ENCODE peak calls at places on chromosomes 12 and 14, in seven cellular contexts. B is epithelial cell of proximal tubule; F is effector memory CD4-positive, alpha-beta T cell; T is mammary epithelial cell; O is uterus; Z is astrocyte of the spinal cord; N is sigmoid colon. X is an unnamed sample.

GRCh38 chr14:24851837-24852236 is 198.1 kb downstream of the STXBP6 start:
- DNase-seq in B (peak; percentile 44), F (no peak), T (no peak), O (no peak), Z (no peak), N (no peak), X (no peak)

GRCh38 chr14:35051796-35052195 is 5.7 kb downstream of the FAM177A1 start:
- DNase-seq in B (no peak), F (no peak), T (no peak), O (no peak), Z (peak; percentile 74), N (no peak), X (peak; percentile 29)

GRCh38 chr12:131381716-131382430 is 329.0 kb upstream of the SFSWAP start:
- DNase-seq in B (no peak), F (no peak), T (no peak), O (no peak), Z (no peak), N (peak; percentile 45), X (no peak)

GRCh38 chr12:96261557-96261956 is 67.4 kb downstream of the ELK3 start:
- DNase-seq in B (no peak), F (no peak), T (no peak), O (no peak), Z (no peak), N (no peak), X (no peak)

GRCh38 chr14:84262932-84263331 is 1267.0 kb upstream of the FLRT2 start:
- DNase-seq in B (no peak), F (no peak), T (no peak), O (no peak), Z (no peak), N (no peak), X (no peak)

GRCh38 chr12:49487605-49488004 is 51.2 kb upstream of the KCNH3 start:
- DNase-seq in B (no peak), F (no peak), T (no peak), O (no peak), Z (no peak), N (no peak), X (no peak)

GRCh38 chr12:112482734-112483133 is 64.0 kb downstream of the PTPN11 start:
- DNase-seq in B (no peak), F (no peak), T (no peak), O (no peak), Z (no peak), N (no peak), X (no peak)

GRCh38 chr14:80901260-80901659 is 40.3 kb downstream of the CEP128 start:
- DNase-seq in B (no peak), F (no peak), T (no peak), O (no peak), Z (no peak), N (no peak), X (no peak)

GRCh38 chr12:12714276-12715001 is 2.7 kb upstream of the CDKN1B start:
- DNase-seq in B (no peak), F (peak; percentile 41), T (no peak), O (no peak), Z (peak; percentile 38), N (no peak), X (no peak)

GRCh38 chr14:94356379-94357056 is 31.9 kb downstream of the SERPINA1 start:
- DNase-seq in B (no peak), F (no peak), T (no peak), O (no peak), Z (no peak), N (no peak), X (no peak)

GRCh38 chr14:67766035-67766680 is 50.2 kb downstream of the ZFYVE26 start:
- DNase-seq in B (no peak), F (no peak), T (no peak), O (no peak), Z (no peak), N (no peak), X (no peak)

GRCh38 chr14:24817638-24818053 is 183.7 kb upstream of the GZMB start:
- DNase-seq in B (no peak), F (no peak), T (no peak), O (no peak), Z (no peak), N (no peak), X (peak; percentile 53)

GRCh38 chr12:82835217-82835616 is 148.5 kb downstream of the TMTC2 start:
- DNase-seq in B (no peak), F (no peak), T (peak; percentile 19), O (no peak), Z (peak; percentile 21), N (no peak), X (no peak)

GRCh38 chr14:67263499-67264149 is 22.4 kb downstream of the PALS1 start:
- DNase-seq in B (no peak), F (no peak), T (no peak), O (no peak), Z (peak; percentile 78), N (no peak), X (no peak)

GRCh38 chr12:88325076-88325827 is 183.1 kb downstream of the TMTC3 start:
- DNase-seq in B (peak; percentile 94), F (no peak), T (peak; percentile 93), O (no peak), Z (peak; percentile 94), N (no peak), X (peak; percentile 73)

GRCh38 chr14:72332054-72332453 is 399.8 kb downstream of the RGS6 start:
- DNase-seq in B (no peak), F (no peak), T (no peak), O (no peak), Z (no peak), N (no peak), X (no peak)

GRCh38 chr12:51639361-51639760 is 48.3 kb downstream of the SCN8A start:
- DNase-seq in B (no peak), F (no peak), T (no peak), O (no peak), Z (no peak), N (no peak), X (no peak)

GRCh38 chr12:68031881-68032739 is 42.9 kb downstream of the IFNG-AS1 start:
- DNase-seq in B (peak; percentile 94), F (no peak), T (peak; percentile 73), O (no peak), Z (no peak), N (no peak), X (no peak)

GRCh38 chr12:44078273-44078672 is 242.4 kb downstream of the TMEM117 start:
- DNase-seq in B (no peak), F (no peak), T (peak; percentile 2), O (no peak), Z (no peak), N (no peak), X (no peak)

GRCh38 chr14:55354500-55354899 is 57.1 kb downstream of the ATG14 start:
- DNase-seq in B (no peak), F (peak; percentile 50), T (peak; percentile 45), O (peak; percentile 17), Z (peak; percentile 50), N (peak; percentile 70), X (peak; percentile 20)

GRCh38 chr14:49427117-49427516 is 159.1 kb downstream of the RPS29 start:
- DNase-seq in B (no peak), F (no peak), T (no peak), O (no peak), Z (no peak), N (no peak), X (no peak)

GRCh38 chr12:103627189-103627855 is 40.2 kb downstream of the STAB2 start:
- DNase-seq in B (no peak), F (no peak), T (no peak), O (no peak), Z (no peak), N (no peak), X (no peak)

GRCh38 chr14:91573528-91573893 is 63.4 kb upstream of the PPP4R3A start:
- DNase-seq in B (no peak), F (no peak), T (no peak), O (no peak), Z (no peak), N (no peak), X (no peak)
- H3K4me3 ChIP-seq in B (peak overlapping the region; percentile 52), F (peak overlapping the region; percentile 68), T (no peak overlapping the region), O (no peak overlapping the region), Z (no peak overlapping the region), N (peak overlapping the region; percentile 43), X (no peak overlapping the region)

GRCh38 chr12:132583311-132583710 is 27.1 kb downstream of the LRCOL1 start:
- DNase-seq in B (no peak), F (no peak), T (no peak), O (no peak), Z (no peak), N (no peak), X (no peak)
- H3K4me3 ChIP-seq in B (no peak overlapping the region), F (no peak overlapping the region), T (no peak overlapping the region), O (no peak overlapping the region), Z (no peak overlapping the region), N (peak overlapping the region; percentile 27), X (no peak overlapping the region)

GRCh38 chr12:53453953-53454640 is 2.2 kb downstream of the PCBP2 start:
- DNase-seq in B (no peak), F (no peak), T (no peak), O (no peak), Z (no peak), N (no peak), X (no peak)
- H3K4me3 ChIP-seq in B (peak overlapping the region; percentile 91), F (no peak overlapping the region), T (peak overlapping the region; percentile 99), O (no peak overlapping the region), Z (peak overlapping the region; percentile 98), N (no peak overlapping the region), X (peak overlapping the region; percentile 90)

GRCh38 chr12:132596016-132596415 is 14.4 kb downstream of the LRCOL1 start:
- DNase-seq in B (no peak), F (no peak), T (no peak), O (no peak), Z (peak; percentile 26), N (no peak), X (no peak)

GRCh38 chr12:132595183-132595582 is 15.2 kb downstream of the LRCOL1 start:
- DNase-seq in B (no peak), F (no peak), T (no peak), O (no peak), Z (no peak), N (no peak), X (no peak)

GRCh38 chr12:132600048-132601032 is 10.0 kb downstream of the LRCOL1 start:
- DNase-seq in B (no peak), F (no peak), T (peak; percentile 53), O (peak; percentile 75), Z (peak; percentile 65), N (peak; percentile 81), X (no peak)

GRCh38 chr12:132593938-132594358 is 16.4 kb downstream of the LRCOL1 start:
- DNase-seq in B (peak; percentile 74), F (no peak), T (peak; percentile 78), O (peak; percentile 86), Z (peak; percentile 89), N (peak; percentile 95), X (peak; percentile 60)

DNA sequence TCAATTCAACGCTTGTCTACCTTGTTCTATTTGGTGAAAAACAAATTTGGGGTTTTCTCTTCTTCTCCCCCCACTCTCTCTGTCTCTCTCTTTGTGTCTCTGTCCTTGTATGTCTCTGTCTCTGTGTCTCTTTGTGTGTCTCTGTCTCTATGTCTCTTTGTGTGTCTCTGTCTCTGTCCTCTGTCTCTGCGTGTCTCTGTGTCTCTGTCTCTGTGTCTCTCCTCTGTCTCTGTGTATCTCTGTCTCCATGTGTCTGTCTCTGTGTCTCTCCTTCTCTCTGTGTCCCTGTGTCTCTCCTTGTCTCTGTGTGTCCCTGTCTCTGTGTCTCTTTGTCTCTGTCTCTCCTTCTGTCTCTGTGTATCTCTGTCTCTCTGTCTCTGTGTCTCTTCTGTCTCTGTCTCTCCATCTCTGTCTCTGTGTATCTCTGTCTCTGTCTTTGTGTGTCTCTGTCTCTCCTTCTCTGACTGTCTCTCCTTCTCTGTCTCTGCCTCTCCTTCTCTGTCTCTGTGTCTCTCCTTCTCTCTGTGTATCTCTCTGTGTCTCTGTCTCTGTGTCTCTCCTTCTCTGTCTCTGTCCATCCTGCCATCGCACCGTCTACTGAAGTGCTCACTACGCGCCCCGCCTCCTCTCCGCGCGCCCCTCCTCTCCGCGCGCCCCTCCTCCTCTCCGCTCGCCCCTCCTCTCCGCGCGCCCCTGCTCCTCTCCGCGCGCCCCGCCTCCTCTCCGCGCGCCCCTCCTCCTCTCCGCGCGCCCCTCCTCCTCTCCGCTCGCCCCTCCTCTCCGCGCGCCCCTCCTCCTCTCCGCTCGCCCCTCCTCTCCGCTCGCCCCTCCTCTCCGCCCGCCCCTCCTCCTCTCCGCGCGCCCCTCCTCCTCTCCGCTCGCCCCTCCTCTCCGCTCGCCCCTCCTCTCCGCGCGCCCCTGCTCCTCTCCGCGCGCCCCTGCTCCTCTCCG is 12.8 kb downstream of the LRCOL1 start:
- DNase-seq in B (no peak), F (no peak), T (peak; percentile 16), O (peak; percentile 52), Z (peak; percentile 81), N (no peak), X (no peak)
- H3K4me3 ChIP-seq in B (peak overlapping the region; percentile 57), F (peak overlapping the region; percentile 57), T (no peak overlapping the region), O (no peak overlapping the region), Z (peak overlapping the region; percentile 43), N (peak overlapping the region; percentile 34), X (peak overlapping the region; percentile 39)